ENCODE peak calls at places on chromosomes 6 and 20, in four cellular contexts. One of them, this sample, is unnamed.

GRCh38 chr6:19210849-19211590 is 626.1 kb upstream of the ID4 start:
- DNase-seq in GM12865: peak
- DNase-seq in CD8-positive, alpha-beta T cell: no peak
- DNase-seq in cardiac fibroblast: no peak
- DNase-seq in this sample: no peak

GRCh38 chr6:135922746-135923145 is 71.2 kb downstream of the PDE7B start:
- DNase-seq in GM12865: no peak
- DNase-seq in CD8-positive, alpha-beta T cell: no peak
- DNase-seq in cardiac fibroblast: peak
- DNase-seq in this sample: peak

GRCh38 chr20:58483051-58483450 is 32.1 kb downstream of the APCDD1L start:
- DNase-seq in GM12865: no peak
- DNase-seq in CD8-positive, alpha-beta T cell: no peak
- DNase-seq in cardiac fibroblast: no peak
- DNase-seq in this sample: no peak

GRCh38 chr20:7305971-7306370 is 538.5 kb downstream of the BMP2 start:
- DNase-seq in GM12865: no peak
- DNase-seq in CD8-positive, alpha-beta T cell: no peak
- DNase-seq in cardiac fibroblast: peak
- DNase-seq in this sample: no peak

GRCh38 chr6:108277831-108278230 is 17.0 kb upstream of the SNX3 start:
- DNase-seq in GM12865: no peak
- DNase-seq in CD8-positive, alpha-beta T cell: no peak
- DNase-seq in cardiac fibroblast: peak
- DNase-seq in this sample: no peak

GRCh38 chr6:13874191-13874549 is 50.6 kb upstream of the RNF182 start:
- DNase-seq in GM12865: no peak
- DNase-seq in CD8-positive, alpha-beta T cell: no peak
- DNase-seq in cardiac fibroblast: no peak
- DNase-seq in this sample: no peak

GRCh38 chr20:57773059-57773815 is 63.4 kb upstream of the PMEPA1 start:
- DNase-seq in GM12865: no peak
- DNase-seq in CD8-positive, alpha-beta T cell: no peak
- DNase-seq in cardiac fibroblast: no peak
- DNase-seq in this sample: no peak

GRCh38 chr20:34256629-34257124 is 15.5 kb downstream of the ASIP start:
- DNase-seq in GM12865: no peak
- DNase-seq in CD8-positive, alpha-beta T cell: no peak
- DNase-seq in cardiac fibroblast: no peak
- DNase-seq in this sample: no peak

GRCh38 chr6:147821266-147821665 is 312.8 kb downstream of the SAMD5 start:
- DNase-seq in GM12865: no peak
- DNase-seq in CD8-positive, alpha-beta T cell: no peak
- DNase-seq in cardiac fibroblast: no peak
- DNase-seq in this sample: no peak

GRCh38 chr6:166775180-166775922 is 148.3 kb upstream of the RPS6KA2 start:
- DNase-seq in GM12865: peak
- DNase-seq in CD8-positive, alpha-beta T cell: peak
- DNase-seq in cardiac fibroblast: peak
- DNase-seq in this sample: peak

GRCh38 chr6:69888842-69889590 is 22.7 kb downstream of the COL19A1 start:
- DNase-seq in GM12865: no peak
- DNase-seq in CD8-positive, alpha-beta T cell: no peak
- DNase-seq in cardiac fibroblast: no peak
- DNase-seq in this sample: no peak

GRCh38 chr20:4154958-4155411 is 139.6 kb upstream of the RNF24 start:
- DNase-seq in GM12865: no peak
- DNase-seq in CD8-positive, alpha-beta T cell: no peak
- DNase-seq in cardiac fibroblast: no peak
- DNase-seq in this sample: no peak

GRCh38 chr6:31634131-31634530 is 13.6 kb downstream of the PRRC2A start:
- DNase-seq in GM12865: no peak
- DNase-seq in CD8-positive, alpha-beta T cell: no peak
- DNase-seq in cardiac fibroblast: no peak
- DNase-seq in this sample: no peak

GRCh38 chr6:133953634-133954415 is 801 bp downstream of the TBPL1 start:
- DNase-seq in GM12865: peak
- DNase-seq in CD8-positive, alpha-beta T cell: no peak
- DNase-seq in cardiac fibroblast: no peak
- DNase-seq in this sample: no peak

GRCh38 chr6:44309092-44309491 is 4.1 kb downstream of the AARS2 start:
- DNase-seq in GM12865: no peak
- DNase-seq in CD8-positive, alpha-beta T cell: no peak
- DNase-seq in cardiac fibroblast: peak
- DNase-seq in this sample: peak

GRCh38 chr20:62824476-62825287 is 7.8 kb downstream of the COL9A3 start:
- DNase-seq in GM12865: peak
- DNase-seq in CD8-positive, alpha-beta T cell: peak
- DNase-seq in cardiac fibroblast: no peak
- DNase-seq in this sample: peak

GRCh38 chr6:40042232-40042631 is 108.0 kb upstream of the MOCS1 start:
- DNase-seq in GM12865: no peak
- DNase-seq in CD8-positive, alpha-beta T cell: no peak
- DNase-seq in cardiac fibroblast: no peak
- DNase-seq in this sample: no peak

GRCh38 chr6:32074996-32075532 is 34.1 kb downstream of the TNXB start:
- DNase-seq in GM12865: no peak
- DNase-seq in CD8-positive, alpha-beta T cell: no peak
- DNase-seq in cardiac fibroblast: no peak
- DNase-seq in this sample: no peak

DNA sequence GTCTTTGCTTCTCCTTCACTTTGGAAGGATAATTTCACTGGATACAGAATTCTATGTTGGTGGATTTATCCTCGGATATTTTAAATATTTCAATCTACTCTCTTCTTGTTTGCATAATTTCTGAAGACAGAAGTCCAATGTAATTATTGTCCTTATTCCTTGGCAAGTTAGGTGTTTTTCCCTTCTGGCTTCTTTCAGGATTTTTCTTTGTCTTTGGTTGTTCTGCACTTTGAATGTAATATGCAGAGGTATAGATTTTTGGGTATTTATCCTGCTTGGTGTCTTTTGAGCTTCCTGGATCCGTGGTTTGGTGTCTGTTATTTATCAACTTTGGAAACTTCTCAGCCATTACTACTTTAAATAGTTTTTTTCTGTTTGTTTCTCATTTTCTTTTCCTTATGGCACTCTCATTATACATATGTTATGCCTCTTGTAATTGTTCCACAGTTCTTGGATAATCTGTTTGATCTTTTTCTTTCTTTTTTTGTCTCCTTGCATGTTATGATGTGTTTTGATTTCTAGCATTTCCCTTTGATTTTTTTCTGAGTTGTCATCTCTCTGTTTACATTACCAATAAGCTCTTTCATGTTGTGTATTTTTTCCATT is 48.6 kb upstream of the ATXN1 start:
- DNase-seq in GM12865: no peak
- DNase-seq in CD8-positive, alpha-beta T cell: no peak
- DNase-seq in cardiac fibroblast: no peak
- DNase-seq in this sample: no peak
- TF ChIP-seq CTCF in GM12865: no peak
- TF ChIP-seq CTCF in CD8-positive, alpha-beta T cell: no peak
- TF ChIP-seq CTCF in cardiac fibroblast: no peak
- TF ChIP-seq CTCF in this sample: no peak

GRCh38 chr6:3408665-3409064 is 48.2 kb downstream of the SLC22A23 start:
- DNase-seq in GM12865: no peak
- DNase-seq in CD8-positive, alpha-beta T cell: no peak
- DNase-seq in cardiac fibroblast: no peak
- DNase-seq in this sample: no peak

GRCh38 chr6:3405679-3406078 is 51.2 kb downstream of the SLC22A23 start:
- DNase-seq in GM12865: no peak
- DNase-seq in CD8-positive, alpha-beta T cell: no peak
- DNase-seq in cardiac fibroblast: peak
- DNase-seq in this sample: peak

GRCh38 chr6:3406362-3406809 is 50.5 kb downstream of the SLC22A23 start:
- DNase-seq in GM12865: no peak
- DNase-seq in CD8-positive, alpha-beta T cell: no peak
- DNase-seq in cardiac fibroblast: no peak
- DNase-seq in this sample: no peak

GRCh38 chr6:3407840-3408239 is 49.0 kb downstream of the SLC22A23 start:
- DNase-seq in GM12865: no peak
- DNase-seq in CD8-positive, alpha-beta T cell: no peak
- DNase-seq in cardiac fibroblast: no peak
- DNase-seq in this sample: no peak

GRCh38 chr6:3406928-3407809 is 49.7 kb downstream of the SLC22A23 start:
- DNase-seq in GM12865: no peak
- DNase-seq in CD8-positive, alpha-beta T cell: no peak
- DNase-seq in cardiac fibroblast: no peak
- DNase-seq in this sample: no peak
- H3K4me3 ChIP-seq in GM12865: no peak
- H3K4me3 ChIP-seq in CD8-positive, alpha-beta T cell: no peak
- H3K4me3 ChIP-seq in cardiac fibroblast: no peak
- H3K4me3 ChIP-seq in this sample: no peak

GRCh38 chr6:42821341-42821668 is 39.5 kb downstream of the BICRAL start:
- DNase-seq in GM12865: no peak
- DNase-seq in CD8-positive, alpha-beta T cell: no peak
- DNase-seq in cardiac fibroblast: no peak
- DNase-seq in this sample: no peak

GRCh38 chr6:42818878-42819277 is 37.0 kb downstream of the BICRAL start:
- DNase-seq in GM12865: no peak
- DNase-seq in CD8-positive, alpha-beta T cell: no peak
- DNase-seq in cardiac fibroblast: no peak
- DNase-seq in this sample: no peak

GRCh38 chr6:42821846-42822245 is 40.0 kb downstream of the BICRAL start:
- DNase-seq in GM12865: no peak
- DNase-seq in CD8-positive, alpha-beta T cell: no peak
- DNase-seq in cardiac fibroblast: peak
- DNase-seq in this sample: no peak

GRCh38 chr6:42820509-42821340 is 38.9 kb downstream of the BICRAL start:
- DNase-seq in GM12865: no peak
- DNase-seq in CD8-positive, alpha-beta T cell: no peak
- DNase-seq in cardiac fibroblast: no peak
- DNase-seq in this sample: no peak

DNA sequence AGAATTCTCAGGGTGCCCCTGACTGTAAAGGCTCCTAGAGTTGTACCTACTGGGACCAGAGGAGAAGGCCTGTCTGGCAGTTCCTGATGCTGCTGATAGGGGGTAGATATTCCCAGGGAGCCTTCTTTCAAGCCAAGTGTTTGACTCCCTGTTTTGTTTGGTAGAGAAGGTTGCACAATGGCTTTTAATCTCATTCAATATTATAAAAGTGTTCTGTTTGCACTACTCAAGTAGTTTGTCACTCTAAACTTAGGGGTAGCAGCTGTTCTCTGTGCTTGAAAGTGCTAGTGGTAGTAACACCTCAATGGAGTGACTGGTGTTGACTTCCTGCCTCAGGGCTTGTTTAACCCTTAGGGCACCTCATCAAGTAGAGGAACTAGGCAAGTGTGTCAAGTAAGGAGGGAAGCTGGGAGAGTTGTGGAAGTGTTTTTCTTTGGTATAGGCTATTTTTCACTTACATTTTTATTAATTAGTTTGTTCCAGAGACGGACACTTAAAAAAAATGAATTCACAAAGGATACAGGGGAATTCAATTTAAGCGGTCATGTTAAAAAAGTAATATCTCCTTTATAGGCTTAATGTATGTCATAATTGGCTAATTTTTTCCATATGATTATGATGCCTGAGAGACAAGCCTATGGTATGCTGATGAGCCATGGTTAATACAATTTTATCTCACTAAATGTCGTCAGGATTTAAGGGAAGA is 38.1 kb downstream of the BICRAL start:
- DNase-seq in GM12865: peak
- DNase-seq in CD8-positive, alpha-beta T cell: no peak
- DNase-seq in cardiac fibroblast: peak
- DNase-seq in this sample: peak
- TF ChIP-seq CTCF in GM12865: no peak
- TF ChIP-seq CTCF in CD8-positive, alpha-beta T cell: no peak
- TF ChIP-seq CTCF in cardiac fibroblast: peak
- TF ChIP-seq CTCF in this sample: peak

GRCh38 chr6:27419363-27419762 is 30.8 kb downstream of the ZNF391 start:
- DNase-seq in GM12865: no peak
- DNase-seq in CD8-positive, alpha-beta T cell: no peak
- DNase-seq in cardiac fibroblast: no peak
- DNase-seq in this sample: no peak
- H3K4me3 ChIP-seq in GM12865: no peak
- H3K4me3 ChIP-seq in CD8-positive, alpha-beta T cell: no peak
- H3K4me3 ChIP-seq in cardiac fibroblast: no peak
- H3K4me3 ChIP-seq in this sample: no peak

GRCh38 chr6:149046164-149046821 is 271.2 kb upstream of the TAB2 start:
- DNase-seq in GM12865: no peak
- DNase-seq in CD8-positive, alpha-beta T cell: no peak
- DNase-seq in cardiac fibroblast: no peak
- DNase-seq in this sample: no peak

GRCh38 chr6:149043476-149044130 is 273.9 kb upstream of the TAB2 start:
- DNase-seq in GM12865: peak
- DNase-seq in CD8-positive, alpha-beta T cell: no peak
- DNase-seq in cardiac fibroblast: peak
- DNase-seq in this sample: no peak

GRCh38 chr6:149044394-149044965 is 273.0 kb upstream of the TAB2 start:
- DNase-seq in GM12865: no peak
- DNase-seq in CD8-positive, alpha-beta T cell: no peak
- DNase-seq in cardiac fibroblast: no peak
- DNase-seq in this sample: no peak

GRCh38 chr6:149046822-149047246 is 270.7 kb upstream of the TAB2 start:
- DNase-seq in GM12865: peak
- DNase-seq in CD8-positive, alpha-beta T cell: no peak
- DNase-seq in cardiac fibroblast: no peak
- DNase-seq in this sample: no peak

GRCh38 chr6:149045404-149045803 is 272.1 kb upstream of the TAB2 start:
- DNase-seq in GM12865: peak
- DNase-seq in CD8-positive, alpha-beta T cell: no peak
- DNase-seq in cardiac fibroblast: no peak
- DNase-seq in this sample: no peak
- TF ChIP-seq CTCF in GM12865: peak
- TF ChIP-seq CTCF in CD8-positive, alpha-beta T cell: no peak
- TF ChIP-seq CTCF in cardiac fibroblast: no peak
- TF ChIP-seq CTCF in this sample: no peak

DNA sequence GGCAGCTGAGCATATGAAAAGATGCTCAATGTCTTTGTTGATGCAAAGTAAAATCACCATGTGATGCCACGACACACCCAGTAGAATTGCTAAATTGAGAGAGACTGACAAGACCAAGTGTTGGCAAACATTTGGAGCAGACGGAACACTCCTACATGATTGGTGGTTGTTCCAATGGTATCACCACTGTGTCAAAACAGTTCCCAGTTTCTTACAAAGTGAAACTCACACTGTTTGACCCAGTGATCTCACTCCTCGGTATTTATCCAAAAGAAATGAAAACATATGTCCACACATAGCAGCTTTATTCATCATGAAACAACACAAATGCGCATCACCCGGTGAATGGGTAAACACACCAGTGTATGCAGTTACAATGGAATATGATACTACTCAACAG is 74.0 kb upstream of the SULF2 start:
- DNase-seq in GM12865: no peak
- DNase-seq in CD8-positive, alpha-beta T cell: no peak
- DNase-seq in cardiac fibroblast: peak
- DNase-seq in this sample: peak
- H3K4me3 ChIP-seq in GM12865: no peak
- H3K4me3 ChIP-seq in CD8-positive, alpha-beta T cell: no peak
- H3K4me3 ChIP-seq in cardiac fibroblast: no peak
- H3K4me3 ChIP-seq in this sample: no peak

GRCh38 chr20:25319241-25320034 is 71.2 kb downstream of the ABHD12 start:
- DNase-seq in GM12865: no peak
- DNase-seq in CD8-positive, alpha-beta T cell: no peak
- DNase-seq in cardiac fibroblast: no peak
- DNase-seq in this sample: no peak
- TF ChIP-seq CTCF in GM12865: no peak
- TF ChIP-seq CTCF in CD8-positive, alpha-beta T cell: no peak
- TF ChIP-seq CTCF in cardiac fibroblast: no peak
- TF ChIP-seq CTCF in this sample: no peak

This sample was measured in fibroblast of pulmonary artery.